ENCODE peak calls at places on chromosomes 5 and 9, in nine cellular contexts. One of them, this sample, is unnamed.

GRCh38 chr9:129162901-129163670 is 15.0 kb downstream of the IER5L start:
- DNase-seq in BJ: no peak
- DNase-seq in choroid plexus epithelial cell: peak
- DNase-seq in HFFc6: no peak
- DNase-seq in A673: no peak
- DNase-seq in H9: no peak
- DNase-seq in GM12865: no peak
- DNase-seq in hepatocyte: no peak
- DNase-seq in mucosa of descending colon: no peak
- DNase-seq in this sample: no peak

GRCh38 chr5:172008689-172009141 is 2.3 kb upstream of the FBXW11 start:
- DNase-seq in BJ: no peak
- DNase-seq in choroid plexus epithelial cell: peak
- DNase-seq in HFFc6: no peak
- DNase-seq in A673: no peak
- DNase-seq in H9: peak
- DNase-seq in GM12865: no peak
- DNase-seq in hepatocyte: no peak
- DNase-seq in mucosa of descending colon: no peak
- DNase-seq in this sample: peak

GRCh38 chr9:136693490-136694162 is 6.4 kb upstream of the AGPAT2 start:
- DNase-seq in BJ: no peak
- DNase-seq in choroid plexus epithelial cell: no peak
- DNase-seq in HFFc6: peak
- DNase-seq in A673: no peak
- DNase-seq in H9: no peak
- DNase-seq in GM12865: no peak
- DNase-seq in hepatocyte: peak
- DNase-seq in mucosa of descending colon: peak
- DNase-seq in this sample: peak

GRCh38 chr5:78060421-78060820 is 234.1 kb downstream of the AP3B1 start:
- DNase-seq in BJ: no peak
- DNase-seq in choroid plexus epithelial cell: peak
- DNase-seq in HFFc6: peak
- DNase-seq in A673: no peak
- DNase-seq in H9: no peak
- DNase-seq in GM12865: no peak
- DNase-seq in hepatocyte: no peak
- DNase-seq in mucosa of descending colon: no peak
- DNase-seq in this sample: no peak

GRCh38 chr5:113295111-113295539 is 139.7 kb downstream of the TSSK1B start:
- DNase-seq in BJ: no peak
- DNase-seq in choroid plexus epithelial cell: no peak
- DNase-seq in HFFc6: no peak
- DNase-seq in A673: no peak
- DNase-seq in H9: no peak
- DNase-seq in GM12865: no peak
- DNase-seq in hepatocyte: no peak
- DNase-seq in mucosa of descending colon: no peak
- DNase-seq in this sample: peak

GRCh38 chr9:93968451-93969327 is 13.5 kb upstream of the BARX1 start:
- DNase-seq in BJ: no peak
- DNase-seq in choroid plexus epithelial cell: peak
- DNase-seq in HFFc6: no peak
- DNase-seq in A673: no peak
- DNase-seq in H9: peak
- DNase-seq in GM12865: no peak
- DNase-seq in hepatocyte: peak
- DNase-seq in mucosa of descending colon: no peak
- DNase-seq in this sample: no peak

GRCh38 chr9:113857875-113858274 is 18.2 kb upstream of the ZNF618 start:
- DNase-seq in BJ: no peak
- DNase-seq in choroid plexus epithelial cell: no peak
- DNase-seq in HFFc6: no peak
- DNase-seq in A673: no peak
- DNase-seq in H9: no peak
- DNase-seq in GM12865: peak
- DNase-seq in hepatocyte: no peak
- DNase-seq in mucosa of descending colon: no peak
- DNase-seq in this sample: no peak

GRCh38 chr9:100589582-100589981 is 11.7 kb downstream of the CAVIN4 start:
- DNase-seq in BJ: no peak
- DNase-seq in choroid plexus epithelial cell: peak
- DNase-seq in HFFc6: peak
- DNase-seq in A673: no peak
- DNase-seq in H9: no peak
- DNase-seq in GM12865: no peak
- DNase-seq in hepatocyte: no peak
- DNase-seq in mucosa of descending colon: no peak
- DNase-seq in this sample: no peak

GRCh38 chr5:171757853-171758535 is 27.6 kb upstream of the SMIM23 start:
- DNase-seq in BJ: peak
- DNase-seq in choroid plexus epithelial cell: peak
- DNase-seq in HFFc6: peak
- DNase-seq in A673: no peak
- DNase-seq in H9: no peak
- DNase-seq in GM12865: no peak
- DNase-seq in hepatocyte: peak
- DNase-seq in mucosa of descending colon: no peak
- DNase-seq in this sample: peak

GRCh38 chr9:29332789-29333188 is 1759.5 kb upstream of the C9orf72 start:
- DNase-seq in BJ: no peak
- DNase-seq in choroid plexus epithelial cell: peak
- DNase-seq in HFFc6: peak
- DNase-seq in A673: peak
- DNase-seq in H9: no peak
- DNase-seq in GM12865: no peak
- DNase-seq in hepatocyte: no peak
- DNase-seq in mucosa of descending colon: no peak
- DNase-seq in this sample: peak

GRCh38 chr5:73617510-73618279 is 8.3 kb upstream of the ARHGEF28 start:
- DNase-seq in BJ: no peak
- DNase-seq in choroid plexus epithelial cell: peak
- DNase-seq in HFFc6: peak
- DNase-seq in A673: no peak
- DNase-seq in H9: no peak
- DNase-seq in GM12865: peak
- DNase-seq in hepatocyte: peak
- DNase-seq in mucosa of descending colon: no peak
- DNase-seq in this sample: no peak

GRCh38 chr5:126499742-126500396 is 76.7 kb downstream of the GRAMD2B start:
- DNase-seq in BJ: no peak
- DNase-seq in choroid plexus epithelial cell: peak
- DNase-seq in HFFc6: no peak
- DNase-seq in A673: peak
- DNase-seq in H9: peak
- DNase-seq in GM12865: peak
- DNase-seq in hepatocyte: peak
- DNase-seq in mucosa of descending colon: no peak
- DNase-seq in this sample: peak

GRCh38 chr5:83543898-83544297 is 72.4 kb downstream of the VCAN start:
- DNase-seq in BJ: no peak
- DNase-seq in choroid plexus epithelial cell: no peak
- DNase-seq in HFFc6: no peak
- DNase-seq in A673: no peak
- DNase-seq in H9: no peak
- DNase-seq in GM12865: no peak
- DNase-seq in hepatocyte: no peak
- DNase-seq in mucosa of descending colon: no peak
- DNase-seq in this sample: no peak

DNA sequence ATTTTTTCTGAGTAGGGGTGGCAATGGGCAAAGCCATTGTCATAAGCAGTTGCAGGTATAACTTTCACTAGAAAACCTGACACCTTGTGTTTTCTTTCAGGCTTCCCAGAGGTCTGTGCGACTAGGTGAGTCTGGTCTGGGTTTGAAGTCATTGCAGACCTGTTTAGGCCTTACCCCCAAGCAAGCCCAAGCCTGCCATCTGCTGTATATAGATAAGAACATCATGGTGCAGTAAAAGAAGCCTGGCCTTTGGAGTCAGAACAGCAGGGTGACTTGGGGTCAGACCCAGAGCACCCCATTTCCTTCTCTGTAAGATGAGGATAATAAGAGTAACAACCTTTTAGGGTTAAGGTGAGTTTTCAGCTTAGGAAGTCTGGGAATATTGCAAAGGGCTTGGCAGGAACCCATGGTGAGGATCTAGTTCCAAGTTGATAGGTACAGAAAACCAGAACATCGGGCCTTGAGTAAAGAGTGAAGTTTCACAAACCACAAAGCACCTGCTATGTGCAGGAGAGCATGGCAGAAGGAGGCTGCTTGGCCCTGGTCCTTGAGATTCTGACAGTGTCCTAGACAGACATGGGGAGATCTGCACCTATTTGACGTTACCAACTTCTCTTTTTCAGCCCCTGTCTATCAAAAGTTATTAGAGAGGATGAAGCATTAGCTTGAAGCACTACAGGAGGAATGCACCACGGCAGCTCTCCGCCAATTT is 33.9 kb downstream of the TGFBI start:
- DNase-seq in BJ: no peak
- DNase-seq in choroid plexus epithelial cell: peak
- DNase-seq in HFFc6: peak
- DNase-seq in A673: peak
- DNase-seq in H9: peak
- DNase-seq in GM12865: peak
- DNase-seq in hepatocyte: peak
- DNase-seq in mucosa of descending colon: no peak
- DNase-seq in this sample: peak
- TF ChIP-seq CTCF in BJ: peak
- TF ChIP-seq CTCF in choroid plexus epithelial cell: peak
- TF ChIP-seq CTCF in HFFc6: peak
- TF ChIP-seq CTCF in A673: peak
- TF ChIP-seq CTCF in H9: peak
- TF ChIP-seq CTCF in GM12865: peak
- TF ChIP-seq CTCF in hepatocyte: peak
- TF ChIP-seq CTCF in mucosa of descending colon: no peak
- TF ChIP-seq CTCF in this sample: peak

DNA sequence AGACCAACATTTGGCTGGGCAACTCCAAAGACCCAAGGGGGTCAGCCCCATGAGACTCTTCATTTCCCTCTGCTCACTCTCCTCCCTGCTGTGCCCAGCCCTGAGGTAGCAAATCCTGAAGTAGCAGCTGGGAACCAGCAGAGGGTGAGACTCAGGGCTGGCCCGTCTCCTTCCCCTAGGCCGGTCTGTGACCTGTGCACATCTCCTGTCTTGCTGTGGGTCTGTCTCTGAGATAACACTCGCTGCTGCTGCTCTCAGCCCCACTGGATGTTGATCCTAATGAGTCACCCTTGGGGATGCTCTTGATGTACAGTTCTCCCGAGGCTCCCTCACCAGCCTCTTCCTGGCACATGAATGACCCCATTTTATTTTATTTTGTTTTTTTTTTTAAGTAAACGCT is 7.3 kb upstream of the OR2V1 start:
- DNase-seq in BJ: no peak
- DNase-seq in choroid plexus epithelial cell: no peak
- DNase-seq in HFFc6: peak
- DNase-seq in A673: no peak
- DNase-seq in H9: peak
- DNase-seq in GM12865: no peak
- DNase-seq in hepatocyte: no peak
- DNase-seq in mucosa of descending colon: no peak
- DNase-seq in this sample: peak
- TF ChIP-seq CTCF in BJ: no peak
- TF ChIP-seq CTCF in choroid plexus epithelial cell: peak
- TF ChIP-seq CTCF in HFFc6: peak
- TF ChIP-seq CTCF in A673: no peak
- TF ChIP-seq CTCF in H9: peak
- TF ChIP-seq CTCF in GM12865: no peak
- TF ChIP-seq CTCF in hepatocyte: no peak
- TF ChIP-seq CTCF in mucosa of descending colon: no peak
- TF ChIP-seq CTCF in this sample: no peak

DNA sequence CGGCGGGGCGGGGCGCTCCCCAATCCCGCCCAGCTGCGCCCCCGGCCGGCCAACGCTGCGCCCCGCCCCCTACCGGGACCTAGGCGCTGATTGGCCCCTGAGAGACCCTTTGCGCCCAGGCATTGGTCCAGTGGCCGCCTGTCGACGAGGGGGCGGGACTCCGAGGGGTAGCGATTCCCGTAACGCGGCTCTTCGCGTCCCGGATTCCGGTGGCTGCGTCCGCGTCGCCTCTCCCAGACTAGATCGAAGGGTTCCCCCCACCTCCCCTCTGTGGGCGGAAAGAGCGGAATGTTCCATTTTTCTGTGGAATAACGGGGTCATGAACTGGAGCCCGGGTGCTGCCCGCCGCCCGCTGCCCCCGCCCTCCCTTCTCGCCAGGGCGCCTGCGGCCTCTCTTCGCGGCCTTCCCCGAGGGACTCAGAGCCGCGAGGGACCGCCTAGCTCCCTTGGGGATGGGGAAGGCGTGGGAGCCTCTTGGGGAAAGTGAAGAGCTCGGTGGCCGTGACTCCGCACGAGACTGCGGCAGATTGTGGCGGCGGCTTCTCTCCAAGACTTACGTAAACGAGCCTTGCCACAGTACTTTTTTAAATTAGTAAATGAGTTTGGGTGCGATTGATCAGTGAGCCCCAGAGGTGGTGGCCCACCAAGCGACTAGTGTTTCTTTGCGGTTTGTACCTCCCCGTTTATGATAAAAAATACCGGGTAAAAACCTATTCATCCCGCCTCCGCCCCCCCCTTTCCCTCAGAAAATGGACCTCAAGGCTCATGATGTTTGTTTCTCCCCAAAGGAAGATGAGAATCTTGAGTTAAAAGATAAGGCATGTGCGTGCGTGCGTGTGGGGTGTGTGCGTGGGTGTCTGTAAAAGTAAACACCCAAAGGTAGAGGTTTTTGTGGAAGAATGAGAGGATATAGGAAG is 493 bp upstream of the IL6ST start:
- DNase-seq in BJ: peak
- DNase-seq in choroid plexus epithelial cell: peak
- DNase-seq in HFFc6: peak
- DNase-seq in A673: peak
- DNase-seq in H9: peak
- DNase-seq in GM12865: peak
- DNase-seq in hepatocyte: peak
- DNase-seq in mucosa of descending colon: peak
- DNase-seq in this sample: peak
- TF ChIP-seq CTCF in BJ: no peak
- TF ChIP-seq CTCF in choroid plexus epithelial cell: peak
- TF ChIP-seq CTCF in HFFc6: peak
- TF ChIP-seq CTCF in A673: no peak
- TF ChIP-seq CTCF in H9: peak
- TF ChIP-seq CTCF in GM12865: no peak
- TF ChIP-seq CTCF in hepatocyte: no peak
- TF ChIP-seq CTCF in mucosa of descending colon: no peak
- TF ChIP-seq CTCF in this sample: no peak

DNA sequence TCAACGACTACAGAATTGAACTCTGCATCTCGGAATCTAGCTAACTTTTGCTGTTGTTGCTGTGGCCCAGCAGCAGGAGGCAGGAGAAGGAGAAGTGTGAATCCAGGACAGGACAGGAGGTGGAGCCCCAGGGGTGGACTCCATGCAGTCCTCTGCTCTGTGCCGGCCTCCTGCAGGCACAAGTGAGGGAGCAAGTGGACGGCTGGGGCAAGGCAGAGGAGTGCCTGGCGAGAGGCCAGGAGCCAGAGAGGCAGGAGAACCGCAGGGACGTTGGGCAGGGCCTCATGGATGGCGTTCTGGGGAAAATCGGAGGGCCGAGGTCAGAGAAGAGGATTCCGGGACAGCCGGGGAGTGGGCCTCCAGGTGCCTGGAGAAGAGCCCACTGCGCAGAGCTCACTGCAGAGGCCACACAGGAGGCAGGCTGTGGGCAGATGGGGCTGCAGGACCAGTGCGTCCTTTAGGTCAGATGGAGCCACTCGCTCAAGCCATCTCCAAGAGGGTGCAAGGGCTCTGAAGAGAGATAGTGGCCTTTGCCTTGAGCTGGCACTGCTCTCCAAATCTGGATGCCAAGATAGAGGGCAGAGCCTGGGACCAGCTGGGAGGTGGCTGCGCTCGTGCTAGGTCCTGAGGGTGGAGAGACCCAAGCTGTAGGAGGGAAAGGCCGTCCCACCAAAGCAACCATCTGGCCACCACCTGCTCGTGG is 214.0 kb downstream of the FANCC start:
- DNase-seq in BJ: no peak
- DNase-seq in choroid plexus epithelial cell: no peak
- DNase-seq in HFFc6: no peak
- DNase-seq in A673: no peak
- DNase-seq in H9: peak
- DNase-seq in GM12865: no peak
- DNase-seq in hepatocyte: no peak
- DNase-seq in mucosa of descending colon: no peak
- DNase-seq in this sample: no peak
- TF ChIP-seq CTCF in BJ: peak
- TF ChIP-seq CTCF in choroid plexus epithelial cell: peak
- TF ChIP-seq CTCF in HFFc6: peak
- TF ChIP-seq CTCF in A673: no peak
- TF ChIP-seq CTCF in H9: peak
- TF ChIP-seq CTCF in GM12865: no peak
- TF ChIP-seq CTCF in hepatocyte: no peak
- TF ChIP-seq CTCF in mucosa of descending colon: no peak
- TF ChIP-seq CTCF in this sample: no peak